ENCODE peak calls at places on chromosomes 4 and X, in five cellular contexts. G is upper lobe of right lung, A is ascending aorta, Y is mesendoderm, T is psoas muscle. U is an unnamed sample.
A peak's percentile ranks its signal among the peaks of the same experiment; 100 is the strongest.

GRCh38 chr4:159175989-159176375 is 73.1 kb downstream of the RAPGEF2 start:
- DNase-seq in A (no peak), T (no peak), Y (no peak), G (no peak), U (no peak)

GRCh38 chr4:128228021-128228571 is 59.5 kb downstream of the PGRMC2 start:
- DNase-seq in Y (no peak), T (no peak), A (no peak), G (no peak), U (no peak)

GRCh38 chrX:132216806-132217202 is 2.4 kb downstream of the RAP2C start:
- DNase-seq in T (no peak), G (no peak), Y (no peak), A (no peak), U (no peak)

GRCh38 chrX:31706456-31706855 is 634.6 kb upstream of the FTHL17 start:
- DNase-seq in G (no peak), T (no peak), Y (no peak), A (no peak), U (no peak)

GRCh38 chr4:74100531-74100930 is 1.5 kb upstream of the CXCL2 start:
- DNase-seq in Y (no peak), A (no peak), G (no peak), T (no peak), U (no peak)

GRCh38 chrX:18617351-18617750 is 54.6 kb downstream of the RS1 start:
- DNase-seq in T (no peak), A (no peak), G (no peak), Y (peak; percentile 13), U (no peak)

GRCh38 chrX:37320541-37321203 is 28.5 kb upstream of the PRRG1 start:
- DNase-seq in T (no peak), G (no peak), A (no peak), Y (no peak), U (no peak)

GRCh38 chr4:12488672-12489071 is 995.5 kb downstream of the RAB28 start:
- DNase-seq in A (no peak), T (no peak), G (no peak), Y (peak; percentile 89), U (no peak)

GRCh38 chr4:109410776-109411175 is 22.8 kb upstream of the SEC24B start:
- DNase-seq in G (no peak), A (no peak), Y (peak; percentile 36), T (no peak), U (no peak)

GRCh38 chrX:97479491-97479890 is 595.8 kb downstream of the RPA4 start:
- DNase-seq in G (no peak), A (no peak), Y (no peak), T (no peak), U (no peak)

GRCh38 chr4:3176625-3177229 is 72.2 kb upstream of the MSANTD1 start:
- DNase-seq in G (no peak), Y (no peak), T (no peak), A (no peak), U (no peak)

GRCh38 chr4:146521543-146522097 is at the start of gene SLC10A7:
- DNase-seq in A (no peak), T (peak; percentile 81), Y (peak; percentile 90), G (peak; percentile 87), U (peak; percentile 81)

GRCh38 chr4:94635172-94635571 is 122.6 kb upstream of the BMPR1B start:
- DNase-seq in Y (peak; percentile 22), T (no peak), G (no peak), A (no peak), U (no peak)

GRCh38 chr4:127469575-127470289 is 163.0 kb upstream of the INTU start:
- DNase-seq in G (no peak), Y (no peak), A (no peak), T (no peak), U (no peak)

GRCh38 chr4:136748777-136749176 is 783.5 kb downstream of the PCDH18 start:
- DNase-seq in G (no peak), Y (no peak), T (no peak), A (no peak), U (no peak)

GRCh38 chr4:46385235-46385634 is 4.7 kb downstream of the GABRA2 start:
- DNase-seq in T (no peak), Y (no peak), G (no peak), A (no peak), U (no peak)

GRCh38 chr4:73446336-73446938 is 10.4 kb downstream of the AFP start:
- DNase-seq in G (no peak), A (no peak), T (no peak), Y (peak; percentile 67), U (no peak)

GRCh38 chrX:47248576-47248975 is 15.8 kb downstream of the USP11 start:
- DNase-seq in Y (no peak), T (no peak), G (no peak), A (no peak), U (no peak)

GRCh38 chrX:67893931-67894330 is 350.1 kb downstream of the AR start:
- DNase-seq in G (no peak), Y (peak; percentile 42), A (no peak), T (no peak), U (no peak)

GRCh38 chr4:37953620-37954325 is 6.4 kb upstream of the PTTG2 start:
- DNase-seq in T (no peak), A (no peak), Y (peak; percentile 46), G (no peak), U (no peak)

GRCh38 chr4:88320780-88321373 is 36.5 kb upstream of the PPM1K start:
- DNase-seq in T (no peak), G (peak; percentile 63), Y (peak; percentile 91), A (no peak), U (peak; percentile 51)

GRCh38 chr4:137677851-137678250 is 145.6 kb upstream of the PCDH18 start:
- DNase-seq in A (no peak), G (no peak), Y (no peak), T (no peak), U (no peak)

GRCh38 chr4:80362578-80363181 is 27.1 kb downstream of the CFAP299 start:
- DNase-seq in G (peak; percentile 65), A (no peak), Y (peak; percentile 60), T (no peak), U (no peak)

GRCh38 chr4:65386927-65387326 is 283.4 kb downstream of the EPHA5 start:
- DNase-seq in T (no peak), Y (no peak), G (no peak), A (no peak), U (no peak)

GRCh38 chr4:20532871-20533870 is 167.1 kb upstream of the PACRGL start:
- DNase-seq in T (no peak), Y (no peak), A (no peak), G (no peak), U (no peak)

GRCh38 chr4:170025523-170026252 is 507 bp downstream of the MFAP3L start:
- DNase-seq in G (no peak), A (no peak), Y (peak; percentile 40), T (peak; percentile 61), U (peak; percentile 54)

GRCh38 chr4:78602334-78602733 is 50.8 kb downstream of the ANXA3 start:
- DNase-seq in T (no peak), Y (no peak), G (no peak), A (no peak), U (no peak)

GRCh38 chr4:139740531-139741041 is 75.0 kb downstream of the MGST2 start:
- DNase-seq in T (peak; percentile 81), A (no peak), G (peak; percentile 74), Y (peak; percentile 31), U (peak; percentile 70)
- H3K4me1 ChIP-seq in T (peaks cover 48% of the 10 kb centered on the region), A (no peaks in the 10 kb centered on the region), G (peaks cover 32% of the 10 kb centered on the region), Y (peaks cover 11% of the 10 kb centered on the region), U (peaks cover 38% of the 10 kb centered on the region)

GRCh38 chr4:8351931-8352367 is 82.4 kb downstream of the HTRA3 start:
- DNase-seq in G (peak; percentile 67), Y (no peak), A (no peak), T (peak; percentile 67), U (no peak)

GRCh38 chr4:8350841-8351461 is 81.4 kb downstream of the HTRA3 start:
- DNase-seq in G (no peak), A (no peak), Y (no peak), T (peak; percentile 50), U (no peak)

GRCh38 chr4:8353158-8353495 is 83.6 kb downstream of the HTRA3 start:
- DNase-seq in T (no peak), A (no peak), Y (no peak), G (no peak), U (no peak)

GRCh38 chr4:8353912-8354453 is 84.4 kb downstream of the HTRA3 start:
- DNase-seq in A (no peak), T (no peak), Y (no peak), G (peak; percentile 58), U (no peak)

DNA sequence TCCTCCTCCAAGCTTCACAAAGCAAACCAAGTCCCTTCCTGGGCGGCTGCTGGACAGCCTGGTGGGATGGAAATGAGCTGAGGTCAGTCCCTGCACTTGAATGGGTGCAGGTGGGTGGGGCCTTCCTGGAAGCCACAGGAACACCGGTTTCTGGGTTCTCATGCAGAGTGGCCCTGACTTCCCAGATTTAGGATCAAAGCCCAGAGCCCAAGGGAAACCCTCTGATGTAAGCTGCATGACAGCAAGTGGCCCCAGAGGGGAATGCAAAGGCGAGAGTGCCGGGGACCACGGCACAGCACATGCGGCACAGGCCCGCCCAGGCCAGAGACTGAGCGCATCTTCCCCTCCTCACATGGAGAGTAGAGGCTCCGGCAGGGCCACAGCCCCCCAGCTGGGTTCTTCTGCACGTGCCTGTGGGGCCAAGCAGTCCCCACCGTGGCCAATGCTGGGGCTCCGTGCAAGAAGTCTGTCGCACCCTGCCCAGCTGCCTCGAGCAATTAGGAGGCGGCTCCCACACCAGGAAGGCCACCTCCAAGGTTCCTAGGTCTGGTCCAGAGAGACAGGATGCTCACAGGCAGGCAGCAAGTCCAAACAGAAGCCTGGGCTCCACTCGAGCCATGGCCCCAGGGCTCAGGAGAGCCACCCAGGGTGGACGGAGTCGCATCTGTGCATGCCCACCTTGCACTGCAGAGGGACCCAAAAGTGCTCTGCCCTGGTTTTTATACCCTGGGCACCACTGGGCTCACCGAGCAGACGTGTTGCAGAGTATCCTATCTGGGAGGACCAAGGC is 83.0 kb downstream of the HTRA3 start:
- DNase-seq in G (peak; percentile 75), Y (no peak), T (no peak), A (no peak), U (peak; percentile 64)
- H3K4me1 ChIP-seq in G (peaks cover 37% of the 10 kb centered on the region), Y (no peaks in the 10 kb centered on the region), T (peaks cover 6% of the 10 kb centered on the region), A (no peaks in the 10 kb centered on the region), U (peaks cover 43% of the 10 kb centered on the region)

DNA sequence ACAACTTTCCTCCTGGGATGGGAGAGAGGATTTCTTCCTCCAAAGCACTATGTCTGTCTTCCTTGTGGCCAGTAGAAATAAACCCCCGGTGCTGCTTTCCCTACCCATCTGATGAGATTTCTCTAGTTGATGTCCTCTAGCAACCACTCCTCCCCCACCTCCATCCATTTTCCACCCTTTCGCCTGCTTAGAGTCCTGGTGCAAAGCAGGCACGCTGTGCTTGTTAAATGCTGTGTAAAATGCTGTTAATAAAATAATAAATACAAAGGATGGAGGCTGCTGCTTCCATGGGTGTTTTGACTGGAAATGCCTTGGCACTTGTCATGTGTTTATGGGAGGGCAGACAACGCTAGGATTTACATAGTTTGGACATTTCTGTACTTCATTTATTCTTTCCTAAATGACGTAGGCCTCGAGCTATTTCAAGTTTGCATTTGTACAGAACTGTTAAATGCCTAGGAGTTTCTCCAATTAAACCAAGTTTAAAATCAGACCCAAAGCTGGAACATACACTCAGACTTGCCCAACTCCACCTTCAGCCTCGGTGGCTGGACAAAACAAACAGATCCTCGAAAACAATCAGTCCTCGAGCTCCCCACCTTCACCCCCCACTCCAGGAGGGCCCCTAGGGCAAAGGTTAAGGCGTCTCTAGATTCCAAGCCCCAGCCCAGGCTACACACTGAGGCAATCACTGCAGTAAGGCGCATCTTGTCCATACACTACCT is 10.0 kb downstream of the BCOR start:
- DNase-seq in Y (no peak), A (no peak), G (no peak), T (no peak), U (no peak)
- H3K4me1 ChIP-seq in Y (peaks cover 9% of the 10 kb centered on the region), A (no peaks in the 10 kb centered on the region), G (peaks cover 16% of the 10 kb centered on the region), T (peaks cover 30% of the 10 kb centered on the region), U (peaks cover 63% of the 10 kb centered on the region)

GRCh38 chr4:27759621-27760020 is 899.0 kb downstream of the STIM2 start:
- DNase-seq in A (no peak), Y (no peak), G (no peak), T (no peak), U (no peak)
- H3K4me1 ChIP-seq in A (no peaks in the 10 kb centered on the region), Y (no peaks in the 10 kb centered on the region), G (no peaks in the 10 kb centered on the region), T (no peaks in the 10 kb centered on the region), U (no peaks in the 10 kb centered on the region)

GRCh38 chrX:154348646-154349358 is 25.6 kb downstream of the FLNA start:
- DNase-seq in T (peak; percentile 49), G (peak; percentile 58), A (no peak), Y (peak; percentile 21), U (peak; percentile 32)
- H3K4me1 ChIP-seq in T (no peaks in the 10 kb centered on the region), G (no peaks in the 10 kb centered on the region), A (no peaks in the 10 kb centered on the region), Y (no peaks in the 10 kb centered on the region), U (peaks cover 25% of the 10 kb centered on the region)

U was measured in lower lobe of right lung.